ENCODE peak calls at places on chromosomes 5 and 9, in six cellular contexts. One of them, this sample, is unnamed.
A peak's percentile ranks its signal among the peaks of the same experiment; 100 is the strongest.

GRCh38 chr9:99666571-99666970 is 155.1 kb upstream of the NR4A3 start:
- DNase-seq in fibroblast of pulmonary artery: no peak
- DNase-seq in brain microvascular endothelial cell: no peak
- DNase-seq in cardiac fibroblast: no peak
- DNase-seq in H9: no peak
- DNase-seq in Panc1: no peak
- DNase-seq in this sample: no peak

GRCh38 chr9:70303268-70303667 is 44.5 kb downstream of the SMC5 start:
- DNase-seq in fibroblast of pulmonary artery: peak; percentile 38
- DNase-seq in brain microvascular endothelial cell: no peak
- DNase-seq in cardiac fibroblast: peak; percentile 29
- DNase-seq in H9: no peak
- DNase-seq in Panc1: no peak
- DNase-seq in this sample: no peak

GRCh38 chr5:135147294-135148090 is 113.5 kb upstream of the PITX1 start:
- DNase-seq in fibroblast of pulmonary artery: no peak
- DNase-seq in brain microvascular endothelial cell: no peak
- DNase-seq in cardiac fibroblast: no peak
- DNase-seq in H9: no peak
- DNase-seq in Panc1: no peak
- DNase-seq in this sample: no peak

GRCh38 chr5:24381861-24382460 is 262.8 kb downstream of the CDH10 start:
- DNase-seq in fibroblast of pulmonary artery: no peak
- DNase-seq in brain microvascular endothelial cell: no peak
- DNase-seq in cardiac fibroblast: no peak
- DNase-seq in H9: no peak
- DNase-seq in Panc1: no peak
- DNase-seq in this sample: no peak

GRCh38 chr9:21656776-21657637 is 145.4 kb upstream of the MTAP start:
- DNase-seq in fibroblast of pulmonary artery: peak; percentile 93
- DNase-seq in brain microvascular endothelial cell: no peak
- DNase-seq in cardiac fibroblast: peak; percentile 96
- DNase-seq in H9: no peak
- DNase-seq in Panc1: no peak
- DNase-seq in this sample: no peak

GRCh38 chr9:5721279-5722087 is 92.6 kb downstream of the RIC1 start:
- DNase-seq in fibroblast of pulmonary artery: no peak
- DNase-seq in brain microvascular endothelial cell: no peak
- DNase-seq in cardiac fibroblast: no peak
- DNase-seq in H9: no peak
- DNase-seq in Panc1: no peak
- DNase-seq in this sample: no peak

GRCh38 chr9:97480749-97481148 is 20.7 kb upstream of the TMOD1 start:
- DNase-seq in fibroblast of pulmonary artery: no peak
- DNase-seq in brain microvascular endothelial cell: no peak
- DNase-seq in cardiac fibroblast: no peak
- DNase-seq in H9: no peak
- DNase-seq in Panc1: no peak
- DNase-seq in this sample: no peak

GRCh38 chr5:115571441-115571878 is 26.9 kb upstream of the FEM1C start:
- DNase-seq in fibroblast of pulmonary artery: peak; percentile 72
- DNase-seq in brain microvascular endothelial cell: no peak
- DNase-seq in cardiac fibroblast: peak; percentile 74
- DNase-seq in H9: peak; percentile 47
- DNase-seq in Panc1: no peak
- DNase-seq in this sample: no peak

GRCh38 chr5:1165864-1166263 is 35.5 kb upstream of the SLC6A19 start:
- DNase-seq in fibroblast of pulmonary artery: no peak
- DNase-seq in brain microvascular endothelial cell: no peak
- DNase-seq in cardiac fibroblast: no peak
- DNase-seq in H9: no peak
- DNase-seq in Panc1: no peak
- DNase-seq in this sample: no peak

GRCh38 chr9:96461336-96461735 is 11.4 kb downstream of the HABP4 start:
- DNase-seq in fibroblast of pulmonary artery: no peak
- DNase-seq in brain microvascular endothelial cell: no peak
- DNase-seq in cardiac fibroblast: no peak
- DNase-seq in H9: no peak
- DNase-seq in Panc1: no peak
- DNase-seq in this sample: no peak

GRCh38 chr9:5866276-5866675 is 24.4 kb upstream of the MLANA start:
- DNase-seq in fibroblast of pulmonary artery: no peak
- DNase-seq in brain microvascular endothelial cell: no peak
- DNase-seq in cardiac fibroblast: no peak
- DNase-seq in H9: no peak
- DNase-seq in Panc1: no peak
- DNase-seq in this sample: no peak

GRCh38 chr9:96491079-96491879 is 41.3 kb downstream of the HABP4 start:
- DNase-seq in fibroblast of pulmonary artery: peak; percentile 16
- DNase-seq in brain microvascular endothelial cell: no peak
- DNase-seq in cardiac fibroblast: no peak
- DNase-seq in H9: no peak
- DNase-seq in Panc1: no peak
- DNase-seq in this sample: no peak

GRCh38 chr9:137689745-137690529 is 71.1 kb downstream of the EHMT1 start:
- DNase-seq in fibroblast of pulmonary artery: peak; percentile 50
- DNase-seq in brain microvascular endothelial cell: peak; percentile 52
- DNase-seq in cardiac fibroblast: peak; percentile 50
- DNase-seq in H9: no peak
- DNase-seq in Panc1: no peak
- DNase-seq in this sample: no peak

GRCh38 chr5:167802755-167803431 is 488.6 kb upstream of the WWC1 start:
- DNase-seq in fibroblast of pulmonary artery: peak; percentile 30
- DNase-seq in brain microvascular endothelial cell: no peak
- DNase-seq in cardiac fibroblast: no peak
- DNase-seq in H9: no peak
- DNase-seq in Panc1: no peak
- DNase-seq in this sample: no peak

GRCh38 chr9:117184173-117184572 is 230.7 kb downstream of the ASTN2 start:
- DNase-seq in fibroblast of pulmonary artery: no peak
- DNase-seq in brain microvascular endothelial cell: no peak
- DNase-seq in cardiac fibroblast: no peak
- DNase-seq in H9: no peak
- DNase-seq in Panc1: no peak
- DNase-seq in this sample: no peak

GRCh38 chr5:158397278-158397677 is 538.3 kb upstream of the CLINT1 start:
- DNase-seq in fibroblast of pulmonary artery: no peak
- DNase-seq in brain microvascular endothelial cell: no peak
- DNase-seq in cardiac fibroblast: no peak
- DNase-seq in H9: no peak
- DNase-seq in Panc1: no peak
- DNase-seq in this sample: no peak

GRCh38 chr5:44051591-44051990 is 337.6 kb downstream of the FGF10 start:
- DNase-seq in fibroblast of pulmonary artery: no peak
- DNase-seq in brain microvascular endothelial cell: no peak
- DNase-seq in cardiac fibroblast: no peak
- DNase-seq in H9: no peak
- DNase-seq in Panc1: no peak
- DNase-seq in this sample: no peak

GRCh38 chr9:28203036-28203435 is 629.8 kb upstream of the C9orf72 start:
- DNase-seq in fibroblast of pulmonary artery: no peak
- DNase-seq in brain microvascular endothelial cell: no peak
- DNase-seq in cardiac fibroblast: no peak
- DNase-seq in H9: no peak
- DNase-seq in Panc1: no peak
- DNase-seq in this sample: no peak

GRCh38 chr9:129619787-129620668 is 873 bp downstream of the C9orf50 start:
- DNase-seq in fibroblast of pulmonary artery: no peak
- DNase-seq in brain microvascular endothelial cell: no peak
- DNase-seq in cardiac fibroblast: no peak
- DNase-seq in H9: peak; percentile 57
- DNase-seq in Panc1: no peak
- DNase-seq in this sample: peak; percentile 56

GRCh38 chr5:168529361-168530234 is 493 bp downstream of the FBLL1 start:
- DNase-seq in fibroblast of pulmonary artery: no peak
- DNase-seq in brain microvascular endothelial cell: no peak
- DNase-seq in cardiac fibroblast: peak; percentile 7
- DNase-seq in H9: peak; percentile 43
- DNase-seq in Panc1: no peak
- DNase-seq in this sample: peak; percentile 13

GRCh38 chr9:123232332-123232731 is 36.1 kb downstream of the STRBP start:
- DNase-seq in fibroblast of pulmonary artery: no peak
- DNase-seq in brain microvascular endothelial cell: no peak
- DNase-seq in cardiac fibroblast: no peak
- DNase-seq in H9: no peak
- DNase-seq in Panc1: no peak
- DNase-seq in this sample: no peak

GRCh38 chr9:105333076-105333475 is 88.6 kb downstream of the SLC44A1 start:
- DNase-seq in fibroblast of pulmonary artery: peak; percentile 43
- DNase-seq in brain microvascular endothelial cell: peak; percentile 22
- DNase-seq in cardiac fibroblast: peak; percentile 26
- DNase-seq in H9: no peak
- DNase-seq in Panc1: no peak
- DNase-seq in this sample: no peak

GRCh38 chr5:179343902-179344300 is 1.4 kb downstream of the ADAMTS2 start:
- DNase-seq in fibroblast of pulmonary artery: peak; percentile 62
- DNase-seq in brain microvascular endothelial cell: peak; percentile 27
- DNase-seq in cardiac fibroblast: peak; percentile 69
- DNase-seq in H9: peak; percentile 91
- DNase-seq in Panc1: no peak
- DNase-seq in this sample: peak; percentile 64

GRCh38 chr5:142014911-142015584 is 2.2 kb upstream of the GNPDA1 start:
- DNase-seq in fibroblast of pulmonary artery: peak; percentile 70
- DNase-seq in brain microvascular endothelial cell: no peak
- DNase-seq in cardiac fibroblast: peak; percentile 66
- DNase-seq in H9: no peak
- DNase-seq in Panc1: peak; percentile 82
- DNase-seq in this sample: no peak
- TF ChIP-seq CTCF in fibroblast of pulmonary artery: peak; percentile 42
- TF ChIP-seq CTCF in brain microvascular endothelial cell: peak; percentile 37
- TF ChIP-seq CTCF in cardiac fibroblast: peak; percentile 18
- TF ChIP-seq CTCF in H9: peak; percentile 68
- TF ChIP-seq CTCF in Panc1: peak; percentile 77
- TF ChIP-seq CTCF in this sample: peak; percentile 56

DNA sequence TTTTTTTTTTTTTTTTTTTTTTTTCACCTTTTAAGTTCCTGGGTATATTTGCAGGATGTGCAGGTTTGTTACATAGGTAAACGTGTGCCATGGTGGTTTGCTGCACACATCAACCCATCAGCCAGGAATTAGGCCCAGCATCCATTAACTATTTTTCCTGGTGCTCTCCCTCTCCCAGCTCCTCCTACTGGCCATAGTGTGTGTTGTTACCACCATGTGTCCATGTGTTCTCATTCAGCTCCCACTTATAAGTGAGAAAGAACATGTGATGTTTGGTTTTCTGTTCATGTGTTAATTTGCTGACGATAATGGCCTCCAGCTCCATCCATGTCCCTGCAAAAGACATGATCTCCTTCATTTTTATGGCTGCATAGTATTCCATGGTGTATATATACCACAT is 350.5 kb downstream of the MAN2A1 start:
- DNase-seq in fibroblast of pulmonary artery: peak; percentile 6
- DNase-seq in brain microvascular endothelial cell: no peak
- DNase-seq in cardiac fibroblast: no peak
- DNase-seq in H9: no peak
- DNase-seq in Panc1: no peak
- DNase-seq in this sample: no peak
- TF ChIP-seq CTCF in fibroblast of pulmonary artery: peak; percentile 14
- TF ChIP-seq CTCF in brain microvascular endothelial cell: peak; percentile 39
- TF ChIP-seq CTCF in cardiac fibroblast: peak; percentile 38
- TF ChIP-seq CTCF in H9: peak; percentile 46
- TF ChIP-seq CTCF in Panc1: no peak
- TF ChIP-seq CTCF in this sample: no peak

GRCh38 chr5:139871624-139872023 is 76.0 kb downstream of the PSD2 start:
- DNase-seq in fibroblast of pulmonary artery: no peak
- DNase-seq in brain microvascular endothelial cell: no peak
- DNase-seq in cardiac fibroblast: no peak
- DNase-seq in H9: no peak
- DNase-seq in Panc1: no peak
- DNase-seq in this sample: no peak

GRCh38 chr5:139873033-139873794 is 77.6 kb downstream of the PSD2 start:
- DNase-seq in fibroblast of pulmonary artery: no peak
- DNase-seq in brain microvascular endothelial cell: no peak
- DNase-seq in cardiac fibroblast: no peak
- DNase-seq in H9: no peak
- DNase-seq in Panc1: no peak
- DNase-seq in this sample: no peak

GRCh38 chr5:139870677-139871076 is 75.1 kb downstream of the PSD2 start:
- DNase-seq in fibroblast of pulmonary artery: no peak
- DNase-seq in brain microvascular endothelial cell: no peak
- DNase-seq in cardiac fibroblast: no peak
- DNase-seq in H9: no peak
- DNase-seq in Panc1: no peak
- DNase-seq in this sample: no peak

GRCh38 chr5:139869042-139869790 is 73.6 kb downstream of the PSD2 start:
- DNase-seq in fibroblast of pulmonary artery: no peak
- DNase-seq in brain microvascular endothelial cell: no peak
- DNase-seq in cardiac fibroblast: no peak
- DNase-seq in H9: no peak
- DNase-seq in Panc1: no peak
- DNase-seq in this sample: no peak

GRCh38 chr5:139872052-139872766 is 76.6 kb downstream of the PSD2 start:
- DNase-seq in fibroblast of pulmonary artery: no peak
- DNase-seq in brain microvascular endothelial cell: no peak
- DNase-seq in cardiac fibroblast: no peak
- DNase-seq in H9: no peak
- DNase-seq in Panc1: no peak
- DNase-seq in this sample: no peak
- TF ChIP-seq CTCF in fibroblast of pulmonary artery: no peak
- TF ChIP-seq CTCF in brain microvascular endothelial cell: peak; percentile 36
- TF ChIP-seq CTCF in cardiac fibroblast: no peak
- TF ChIP-seq CTCF in H9: peak; percentile 61
- TF ChIP-seq CTCF in Panc1: no peak
- TF ChIP-seq CTCF in this sample: peak; percentile 16

GRCh38 chr5:56313596-56313995 is 80.5 kb upstream of the ANKRD55 start:
- DNase-seq in fibroblast of pulmonary artery: no peak
- DNase-seq in brain microvascular endothelial cell: no peak
- DNase-seq in cardiac fibroblast: no peak
- DNase-seq in H9: no peak
- DNase-seq in Panc1: no peak
- DNase-seq in this sample: no peak

GRCh38 chr5:56311306-56311904 is 78.3 kb upstream of the ANKRD55 start:
- DNase-seq in fibroblast of pulmonary artery: no peak
- DNase-seq in brain microvascular endothelial cell: no peak
- DNase-seq in cardiac fibroblast: no peak
- DNase-seq in H9: no peak
- DNase-seq in Panc1: no peak
- DNase-seq in this sample: no peak

GRCh38 chr5:56313004-56313531 is 79.9 kb upstream of the ANKRD55 start:
- DNase-seq in fibroblast of pulmonary artery: no peak
- DNase-seq in brain microvascular endothelial cell: no peak
- DNase-seq in cardiac fibroblast: no peak
- DNase-seq in H9: no peak
- DNase-seq in Panc1: no peak
- DNase-seq in this sample: no peak

GRCh38 chr5:56316302-56316994 is 83.3 kb upstream of the ANKRD55 start:
- DNase-seq in fibroblast of pulmonary artery: no peak
- DNase-seq in brain microvascular endothelial cell: no peak
- DNase-seq in cardiac fibroblast: no peak
- DNase-seq in H9: no peak
- DNase-seq in Panc1: no peak
- DNase-seq in this sample: no peak

DNA sequence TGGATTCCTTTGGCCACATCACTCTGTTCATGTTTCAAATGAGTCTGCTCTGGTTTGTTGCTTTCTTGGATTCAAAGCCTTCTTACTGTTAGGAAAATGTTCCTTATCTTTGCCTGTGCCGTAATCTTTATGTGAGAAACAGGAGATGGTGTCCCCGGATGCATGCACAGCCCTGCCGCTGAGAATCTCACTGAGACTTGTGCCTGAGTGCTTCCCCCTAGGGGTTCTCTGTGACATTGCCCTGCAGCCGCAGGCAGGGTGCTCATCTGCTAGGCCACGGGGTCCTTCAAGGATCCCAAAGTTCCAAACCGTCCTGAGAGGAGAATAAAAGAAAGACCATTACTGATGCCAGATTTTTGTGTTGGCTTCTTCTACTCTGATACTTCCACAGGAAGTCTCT is 81.4 kb upstream of the ANKRD55 start:
- DNase-seq in fibroblast of pulmonary artery: peak; percentile 57
- DNase-seq in brain microvascular endothelial cell: no peak
- DNase-seq in cardiac fibroblast: no peak
- DNase-seq in H9: peak; percentile 38
- DNase-seq in Panc1: peak; percentile 30
- DNase-seq in this sample: no peak
- TF ChIP-seq CTCF in fibroblast of pulmonary artery: peak; percentile 75
- TF ChIP-seq CTCF in brain microvascular endothelial cell: peak; percentile 59
- TF ChIP-seq CTCF in cardiac fibroblast: peak; percentile 89
- TF ChIP-seq CTCF in H9: peak; percentile 59
- TF ChIP-seq CTCF in Panc1: peak; percentile 73
- TF ChIP-seq CTCF in this sample: peak; percentile 38

This sample was measured in progenitor cell of endocrine pancreas.